ENCODE peak calls at places on chromosome 5, in four cellular contexts. E is HepG2, V is GM12878, X is K562. Z is an unnamed sample.

GRCh38 chr5:78922879-78923621 is 62.1 kb downstream of the ARSB start:
- DNase-seq in E (no peak), V (no peak), X (no peak), Z (no peak)

GRCh38 chr5:172905346-172905756 is 53.9 kb upstream of the RPL26L1 start:
- DNase-seq in E (no peak), V (no peak), X (no peak), Z (no peak)

GRCh38 chr5:135739383-135739961 is 95.0 kb upstream of the SLC25A48 start:
- DNase-seq in E (no peak), V (no peak), X (no peak), Z (no peak)

GRCh38 chr5:137215261-137215660 is 283.9 kb downstream of the SPOCK1 start:
- DNase-seq in E (no peak), V (no peak), X (no peak), Z (no peak)

GRCh38 chr5:145540375-145540774 is 294.8 kb downstream of the PRELID2 start:
- DNase-seq in E (no peak), V (no peak), X (no peak), Z (no peak)

GRCh38 chr5:16707168-16707868 is 90.5 kb upstream of the RETREG1 start:
- DNase-seq in E (no peak), V (no peak), X (no peak), Z (no peak)

GRCh38 chr5:158914008-158914407 is 185.7 kb downstream of the EBF1 start:
- DNase-seq in E (no peak), V (no peak), X (no peak), Z (no peak)

GRCh38 chr5:93054424-93055165 is 526.4 kb downstream of the NR2F1-AS1 start:
- DNase-seq in E (no peak), V (no peak), X (no peak), Z (no peak)

GRCh38 chr5:102649731-102650130 is 105.4 kb upstream of the PAM start:
- DNase-seq in E (no peak), V (no peak), X (no peak), Z (no peak)

GRCh38 chr5:75049581-75050274 is 2.6 kb downstream of the GCNT4 start:
- DNase-seq in E (peak), V (no peak), X (peak), Z (peak)

GRCh38 chr5:139686919-139687421 is 38.8 kb downstream of the CXXC5 start:
- DNase-seq in E (no peak), V (no peak), X (no peak), Z (peak)

GRCh38 chr5:90932052-90932699 is 373.6 kb downstream of the ADGRV1 start:
- DNase-seq in E (peak), V (peak), X (peak), Z (peak)

GRCh38 chr5:136062563-136063274 is 33.9 kb downstream of the TGFBI start:
- DNase-seq in E (peak), V (no peak), X (peak), Z (peak)

GRCh38 chr5:132046915-132047314 is 13.5 kb upstream of the IL3 start:
- DNase-seq in E (no peak), V (no peak), X (no peak), Z (no peak)

GRCh38 chr5:163609910-163610309 is 104.5 kb downstream of the MAT2B start:
- DNase-seq in E (no peak), V (no peak), X (no peak), Z (no peak)

GRCh38 chr5:66516535-66516934 is 79.7 kb upstream of the MAST4 start:
- DNase-seq in E (no peak), V (no peak), X (no peak), Z (no peak)

GRCh38 chr5:67221487-67222242 is 25.1 kb upstream of the CD180 start:
- DNase-seq in E (no peak), V (no peak), X (no peak), Z (no peak)

DNA sequence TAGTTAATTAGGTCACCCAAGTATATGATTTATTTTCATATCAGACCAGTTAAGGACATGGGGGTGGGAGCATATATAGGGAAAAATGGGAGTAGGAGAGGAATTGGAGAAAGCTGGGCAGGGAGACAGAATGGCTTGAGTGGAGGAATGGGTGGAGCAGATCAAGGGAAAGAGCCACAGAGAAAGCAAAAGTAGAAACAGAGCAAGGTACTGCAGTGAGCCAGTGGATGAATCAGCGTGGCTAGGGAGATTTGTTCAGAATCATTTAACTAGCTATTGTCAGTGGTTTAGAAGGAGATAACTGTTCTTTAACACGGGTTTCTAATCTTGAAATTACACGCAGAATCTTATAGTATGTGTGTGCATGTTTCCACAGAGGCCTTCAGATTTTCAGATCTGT is 37.4 kb downstream of the SNX24 start:
- DNase-seq in E (no peak), V (no peak), X (no peak), Z (no peak)
- TF ChIP-seq CREM in E (no peak), V (no peak), X (no peak), Z (no peak)

DNA sequence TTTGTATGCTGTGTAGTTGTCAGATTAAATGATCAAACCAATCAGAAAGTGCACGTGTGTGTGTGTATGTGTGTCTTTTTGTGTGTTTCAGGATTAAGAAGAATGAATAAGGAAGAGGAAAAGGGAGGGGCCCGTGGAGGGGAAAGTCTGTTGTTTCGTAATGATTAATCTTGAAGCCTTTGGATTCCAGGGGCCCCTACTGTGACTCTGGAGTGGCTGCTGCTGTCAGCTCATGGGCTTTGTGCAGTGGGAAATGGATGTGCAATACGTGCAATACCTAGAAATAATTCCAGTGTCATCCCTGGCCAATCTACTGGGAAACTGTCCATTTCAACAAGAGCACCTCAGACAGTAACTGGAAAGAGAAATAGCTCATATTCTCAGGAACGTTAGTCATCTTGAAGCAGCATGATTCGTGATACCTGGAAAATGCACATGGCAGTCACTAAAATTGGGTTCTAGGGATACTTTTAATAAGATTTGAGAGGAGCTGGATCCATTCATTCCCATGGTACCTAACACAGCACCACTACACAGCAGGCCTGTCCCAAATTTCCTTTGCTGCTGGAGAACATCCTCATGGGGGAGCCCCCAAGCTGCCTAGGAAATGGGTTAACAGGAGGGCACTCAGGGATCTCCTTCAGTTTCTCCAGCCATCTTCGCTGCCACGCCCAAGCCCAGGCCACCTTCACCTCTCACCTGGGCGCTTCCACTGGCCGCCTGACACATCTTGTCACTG is 186.3 kb downstream of the NR3C1 start:
- DNase-seq in E (peak), V (no peak), X (no peak), Z (no peak)
- TF ChIP-seq CREM in E (no peak), V (no peak), X (no peak), Z (no peak)

DNA sequence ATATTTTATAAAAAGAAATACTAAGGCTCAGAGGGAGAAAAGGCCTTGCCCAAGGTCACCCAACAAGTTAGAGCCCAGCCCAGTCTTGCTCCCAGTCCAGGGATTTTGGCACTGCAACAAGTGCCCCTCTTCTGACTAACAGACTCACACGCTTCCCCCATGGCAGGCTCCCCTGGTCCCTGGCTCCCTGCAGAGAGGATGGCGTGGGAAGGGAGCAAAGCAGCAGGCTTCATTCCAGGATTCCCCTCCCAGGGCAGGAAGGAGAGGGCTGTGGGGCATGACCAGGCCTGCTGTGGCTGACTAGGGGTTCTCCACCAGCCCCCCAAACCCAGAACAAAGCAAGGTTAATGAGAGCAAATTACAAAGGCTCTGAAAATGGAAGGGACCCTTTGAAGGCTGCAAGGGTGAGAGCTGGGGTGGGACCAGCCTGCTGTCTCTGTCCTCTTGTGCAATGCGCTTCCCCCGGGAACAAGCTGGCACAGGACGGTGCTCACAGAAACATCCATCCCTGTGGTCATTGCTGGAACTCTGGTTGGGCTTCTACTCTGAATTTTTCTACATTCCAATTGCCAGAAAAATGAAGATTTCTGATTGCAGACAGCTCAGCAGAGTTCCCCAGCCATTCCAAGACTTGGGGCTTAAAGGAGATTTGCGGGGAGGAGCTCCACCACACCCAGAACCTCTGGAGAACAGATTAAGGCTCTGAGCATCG is 37.1 kb upstream of the FAT2 start:
- DNase-seq in E (no peak), V (no peak), X (no peak), Z (no peak)
- TF ChIP-seq CREM in E (no peak), V (no peak), X (no peak), Z (no peak)

DNA sequence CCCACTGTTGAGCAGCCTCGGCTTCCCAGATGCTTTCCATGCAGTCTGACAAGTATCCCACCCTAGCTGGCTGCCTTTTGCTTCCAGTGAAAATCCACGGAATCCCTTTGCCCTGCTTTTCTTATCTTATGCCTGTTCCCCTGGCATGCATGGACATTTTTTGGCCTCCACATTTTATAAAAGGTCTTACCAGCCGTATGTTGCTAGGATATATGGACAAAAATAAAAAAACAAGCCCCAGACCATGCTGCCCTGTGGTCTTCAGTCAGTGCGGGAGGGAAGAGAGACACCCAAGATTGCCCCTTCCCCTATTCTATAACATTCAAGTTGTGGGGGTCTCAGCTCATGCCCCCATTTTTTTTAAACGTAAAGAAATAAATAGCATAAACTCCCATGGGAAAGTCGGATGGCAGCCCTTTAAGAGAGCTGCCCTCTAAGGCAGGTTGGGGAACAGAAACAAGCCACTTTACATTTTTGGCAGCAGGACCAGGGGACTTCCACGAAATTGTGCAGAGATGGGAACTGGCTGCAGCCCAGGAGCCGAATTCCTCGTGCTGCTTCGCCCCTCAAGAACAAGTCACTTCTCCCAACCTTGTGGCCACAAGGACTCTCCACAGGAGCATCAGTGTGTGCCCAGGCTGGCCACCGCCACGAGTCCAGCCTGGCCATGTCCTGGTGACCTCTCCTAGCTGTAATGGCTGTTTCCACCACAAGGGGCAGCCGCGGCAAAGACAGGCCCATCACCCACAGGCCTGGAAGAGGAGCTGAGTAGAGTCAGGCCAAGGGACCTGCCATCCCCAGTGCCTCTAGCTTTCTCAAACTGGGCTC is 129.4 kb downstream of the COL23A1 start:
- DNase-seq in E (peak), V (no peak), X (peak), Z (peak)
- TF ChIP-seq CREM in E (no peak), V (no peak), X (peak), Z (no peak)

DNA sequence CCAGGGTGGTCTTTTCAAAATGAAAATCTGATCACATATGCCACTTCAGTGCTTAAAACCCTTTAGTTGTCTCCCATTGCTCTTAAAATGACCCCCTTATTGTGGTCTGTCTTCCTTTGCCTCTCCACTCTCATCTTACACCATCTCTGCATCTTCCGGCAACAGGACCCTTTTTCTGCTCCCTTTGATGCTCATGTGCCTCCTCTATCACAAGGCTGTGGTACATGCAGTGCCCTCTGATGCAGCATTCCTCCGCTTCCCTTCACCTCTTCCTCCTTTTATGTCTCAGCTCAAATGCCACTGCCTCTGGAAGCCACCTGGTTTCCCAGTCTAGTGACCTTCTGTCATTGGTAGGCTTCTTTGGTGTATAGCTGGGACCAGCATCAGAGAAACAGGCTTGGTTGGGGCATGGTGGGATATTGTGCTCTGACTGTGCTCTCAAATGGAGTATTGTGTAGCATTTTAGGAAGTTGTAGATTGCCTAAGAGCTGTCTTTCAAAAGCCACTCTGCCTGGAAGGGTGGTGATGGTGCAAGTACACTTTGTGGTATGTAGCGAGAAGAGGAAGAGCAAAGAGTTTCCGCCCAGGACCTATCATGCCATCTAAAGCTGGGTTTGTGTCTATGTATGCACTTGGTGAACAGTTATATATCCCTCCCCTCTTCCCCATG is 28.1 kb downstream of the ARHGAP26 start:
- DNase-seq in E (peak), V (no peak), X (no peak), Z (no peak)
- TF ChIP-seq CREM in E (no peak), V (no peak), X (no peak), Z (no peak)

DNA sequence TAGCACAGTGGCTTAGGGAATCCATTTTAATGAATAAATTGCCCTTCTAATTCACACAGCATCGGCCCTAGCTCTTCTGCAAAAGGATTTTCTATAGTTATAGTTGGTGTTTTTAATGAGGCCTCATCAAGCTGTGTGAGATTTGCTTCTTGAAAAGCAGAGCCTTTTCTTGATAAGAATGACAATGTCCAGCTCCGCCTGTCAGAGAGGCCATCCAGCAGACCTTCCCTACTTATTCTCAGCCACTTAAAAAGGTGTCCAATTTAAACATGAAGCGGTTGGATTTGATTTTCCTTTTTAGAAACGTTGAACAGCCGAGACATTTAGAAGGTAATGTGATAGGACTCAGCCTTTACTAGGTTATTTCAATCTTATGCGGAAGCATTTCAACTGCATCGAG is 134.4 kb downstream of the ZNF608 start:
- DNase-seq in E (no peak), V (no peak), X (no peak), Z (no peak)
- TF ChIP-seq CREM in E (no peak), V (no peak), X (no peak), Z (no peak)

GRCh38 chr5:6899215-6899614 is 186.0 kb downstream of the TENT4A start:
- DNase-seq in E (no peak), V (no peak), X (no peak), Z (no peak)
- TF ChIP-seq CREM in E (no peak), V (no peak), X (no peak), Z (no peak)

DNA sequence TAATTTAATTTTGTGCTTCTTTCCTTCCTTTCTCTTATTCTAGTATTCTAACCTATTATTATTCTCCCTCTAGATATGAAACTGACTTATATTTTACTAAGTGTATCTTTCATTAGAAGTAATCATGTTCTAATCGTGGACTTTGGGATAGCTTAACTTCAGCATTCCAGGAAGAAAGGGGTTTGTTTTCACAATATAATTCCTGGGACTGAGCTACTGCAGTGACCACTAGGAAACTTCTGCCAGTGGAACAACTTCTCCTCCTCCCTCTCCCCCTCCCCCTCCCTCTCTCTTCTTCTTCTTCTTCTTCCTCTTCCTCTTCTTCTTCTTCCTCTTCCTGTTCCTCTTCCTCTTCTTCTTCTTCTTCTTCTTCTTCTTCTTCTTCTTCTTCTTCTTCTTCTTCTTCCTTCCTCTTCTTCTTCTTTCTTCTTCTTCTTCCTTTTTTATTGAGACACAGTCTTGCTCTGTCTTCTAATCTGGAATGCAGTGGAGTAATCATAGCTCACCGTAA is 127.9 kb downstream of the NNT start:
- DNase-seq in E (no peak), V (no peak), X (no peak), Z (no peak)
- TF ChIP-seq CREM in E (no peak), V (no peak), X (no peak), Z (no peak)

GRCh38 chr5:118208031-118208453 is 780.3 kb downstream of the DTWD2 start:
- DNase-seq in E (no peak), V (no peak), X (no peak), Z (no peak)
- TF ChIP-seq CREM in E (no peak), V (no peak), X (no peak), Z (no peak)

Z was measured in WTC11.